ENCODE peak calls at places on chromosomes 11 and 22, in four cellular contexts. T, P, K and H are unnamed samples.

GRCh38 chr22:21657361-21658118 is 8.3 kb upstream of the PPIL2 start:
- DNase-seq in K (peak; percentile 49), P (peak; percentile 79), T (no peak), H (peak; percentile 71)

GRCh38 chr11:35077709-35078695 is 61.0 kb upstream of the CD44 start:
- DNase-seq in P (no peak), K (peak; percentile 63), T (peak; percentile 82), H (no peak)

GRCh38 chr11:116990061-116990473 is 108.2 kb downstream of the SIK3 start:
- DNase-seq in T (peak; percentile 79), P (no peak), K (peak; percentile 90), H (no peak)

GRCh38 chr11:122700676-122701075 is 45.2 kb downstream of the UBASH3B start:
- DNase-seq in T (no peak), P (no peak), K (no peak), H (no peak)

GRCh38 chr11:18005376-18006129 is 7.3 kb downstream of the SERGEF start:
- DNase-seq in T (no peak), P (no peak), K (no peak), H (no peak)

GRCh38 chr11:18106688-18107087 is 806 bp upstream of the SAAL1 start:
- DNase-seq in P (no peak), K (peak; percentile 11), T (no peak), H (no peak)

GRCh38 chr11:106950067-106950491 is 68.2 kb downstream of the GUCY1A2 start:
- DNase-seq in P (no peak), K (no peak), T (no peak), H (no peak)

GRCh38 chr11:102883132-102883531 is 8.3 kb upstream of the MMP12 start:
- DNase-seq in T (no peak), K (no peak), P (no peak), H (no peak)

GRCh38 chr11:9972917-9973504 is 309.1 kb downstream of the SWAP70 start:
- DNase-seq in P (no peak), T (peak; percentile 37), K (peak; percentile 74), H (peak; percentile 37)

GRCh38 chr11:115677190-115677589 is 173.0 kb upstream of the CADM1 start:
- DNase-seq in K (no peak), T (no peak), P (no peak), H (no peak)

GRCh38 chr11:9941991-9942390 is 278.1 kb downstream of the SWAP70 start:
- DNase-seq in K (no peak), P (no peak), T (no peak), H (no peak)

GRCh38 chr11:3989891-3990290 is 104.7 kb upstream of the RRM1 start:
- DNase-seq in P (no peak), T (no peak), K (no peak), H (no peak)

GRCh38 chr11:75406338-75406777 is 7.0 kb downstream of the RPS3 start:
- DNase-seq in T (no peak), P (no peak), K (no peak), H (no peak)

GRCh38 chr11:58963551-58964075 is 24.3 kb downstream of the GLYATL1 start:
- DNase-seq in P (no peak), K (peak; percentile 69), T (peak; percentile 22), H (peak; percentile 19)

GRCh38 chr11:115660072-115660805 is 156.0 kb upstream of the CADM1 start:
- DNase-seq in P (no peak), T (no peak), K (no peak), H (no peak)

GRCh38 chr22:22480940-22481339 is 27.6 kb downstream of the ZNF280B start:
- DNase-seq in P (no peak), K (no peak), T (no peak), H (no peak)

GRCh38 chr11:66745356-66746235 is 16.6 kb upstream of the SPTBN2 start:
- DNase-seq in T (no peak), P (no peak), K (no peak), H (peak; percentile 41)

GRCh38 chr11:75966546-75967287 is 151.7 kb downstream of the UVRAG start:
- DNase-seq in K (peak; percentile 68), T (peak; percentile 20), P (no peak), H (no peak)

GRCh38 chr11:117606807-117607206 is 190.2 kb downstream of the DSCAML1 start:
- DNase-seq in P (no peak), T (no peak), K (no peak), H (no peak)

GRCh38 chr11:130528301-130528651 is 79.8 kb downstream of the ADAMTS15 start:
- DNase-seq in P (no peak), T (no peak), K (no peak), H (no peak)

GRCh38 chr22:41447435-41448188 is 1.0 kb upstream of the TOB2 start:
- DNase-seq in K (peak; percentile 68), T (peak; percentile 48), P (peak; percentile 90), H (peak; percentile 75)

GRCh38 chr11:74011360-74012071 is 2.6 kb upstream of the UCP3 start:
- DNase-seq in P (no peak), T (peak; percentile 73), K (peak; percentile 14), H (no peak)

GRCh38 chr22:42716221-42716620 is 4.4 kb downstream of the A4GALT start:
- DNase-seq in T (no peak), K (no peak), P (no peak), H (no peak)

DNA sequence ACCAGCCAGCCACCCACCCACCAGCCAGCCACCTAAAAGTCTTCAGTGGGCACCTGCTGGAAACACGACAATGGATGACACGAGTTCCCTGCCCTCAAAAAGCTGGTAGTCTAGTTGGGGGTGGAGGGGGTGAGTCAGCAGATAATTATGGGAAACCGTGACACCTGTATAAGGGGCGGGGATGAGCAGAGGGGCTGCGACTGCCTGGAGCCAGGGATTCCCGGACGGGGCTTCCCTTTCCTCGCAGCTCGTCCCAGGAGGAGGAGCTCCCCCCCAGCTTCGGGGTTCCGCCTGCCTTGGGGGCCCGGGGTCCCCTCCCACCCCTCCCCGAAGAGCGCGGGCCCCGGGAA is 2.3 kb upstream of the RTN4RL2 start:
- DNase-seq in P (no peak), K (no peak), T (no peak), H (no peak)
- H3K4me3 ChIP-seq in P (peak overlapping the region; percentile 60), K (no peak overlapping the region), T (no peak overlapping the region), H (peak overlapping the region; percentile 40)

GRCh38 chr11:111976614-111977140 is 39.5 kb downstream of the DIXDC1 start:
- DNase-seq in T (no peak), K (peak; percentile 17), P (no peak), H (peak; percentile 23)
- H3K4me3 ChIP-seq in T (peak overlapping the region; percentile 76), K (peak overlapping the region; percentile 75), P (peak overlapping the region; percentile 89), H (peak overlapping the region; percentile 63)

GRCh38 chr11:119672597-119672996 is 56.4 kb downstream of the NECTIN1 start:
- DNase-seq in T (no peak), K (no peak), P (no peak), H (no peak)
- H3K4me3 ChIP-seq in T (no peak overlapping the region), K (no peak overlapping the region), P (no peak overlapping the region), H (no peak overlapping the region)

GRCh38 chr11:47360341-47360740 is 7.8 kb upstream of the MYBPC3 start:
- DNase-seq in T (no peak), K (no peak), P (no peak), H (no peak)

GRCh38 chr11:47359586-47359985 is 7.1 kb upstream of the MYBPC3 start:
- DNase-seq in P (no peak), T (no peak), K (no peak), H (no peak)

GRCh38 chr11:47359162-47359561 is 6.7 kb upstream of the MYBPC3 start:
- DNase-seq in P (no peak), T (no peak), K (no peak), H (no peak)

GRCh38 chr11:47358731-47359051 is 6.2 kb upstream of the MYBPC3 start:
- DNase-seq in P (no peak), K (no peak), T (no peak), H (no peak)

GRCh38 chr11:47361419-47361818 is 8.9 kb upstream of the MYBPC3 start:
- DNase-seq in T (no peak), P (no peak), K (no peak), H (no peak)
- H3K4me3 ChIP-seq in T (no peak overlapping the region), P (no peak overlapping the region), K (no peak overlapping the region), H (no peak overlapping the region)

DNA sequence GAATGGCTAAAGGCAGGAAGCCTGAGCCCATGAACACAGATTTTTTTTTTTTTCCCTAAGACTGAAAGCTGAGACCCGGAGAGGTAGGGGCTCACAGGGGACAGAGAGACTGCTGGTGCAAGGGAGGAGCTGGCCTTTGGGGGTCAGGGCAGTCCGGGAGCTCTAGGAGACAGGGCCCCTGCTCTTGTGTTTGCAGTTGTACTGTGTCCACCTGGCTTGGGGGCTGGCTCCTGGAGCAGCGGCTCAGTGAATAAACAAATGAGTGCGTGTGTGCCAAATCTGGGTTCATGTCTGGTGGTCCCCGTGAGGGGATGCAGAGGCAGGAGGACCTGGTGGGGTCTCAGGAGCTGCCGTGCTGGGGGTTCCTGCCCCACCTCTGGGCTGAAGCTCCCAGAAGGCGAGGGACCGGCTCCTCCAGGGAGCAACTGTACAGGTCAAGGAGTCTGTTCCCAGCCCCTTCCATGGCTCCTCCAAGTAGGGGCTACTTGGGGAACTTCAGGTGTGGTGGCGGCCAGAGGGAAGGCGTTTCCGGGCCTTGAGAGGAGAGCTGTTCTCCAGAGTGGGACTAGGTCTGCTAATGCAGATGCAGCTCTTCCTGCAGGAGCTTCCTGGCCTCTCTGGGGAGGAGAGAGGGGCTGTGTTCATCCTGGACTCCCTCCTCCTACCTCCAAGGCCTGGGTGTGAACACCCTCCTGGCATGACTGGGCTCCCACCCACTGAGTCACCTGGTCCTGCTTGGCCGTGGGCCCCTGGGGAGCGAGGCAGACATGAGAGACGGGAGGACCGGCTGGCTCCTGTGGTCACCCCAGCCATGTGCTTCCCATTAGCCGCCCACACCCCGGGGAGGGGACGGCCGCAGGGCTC is 57.6 kb downstream of the FBXO7 start:
- DNase-seq in T (peak; percentile 70), K (peak; percentile 77), P (peak; percentile 93), H (no peak)
- H3K4me3 ChIP-seq in T (no peak overlapping the region), K (no peak overlapping the region), P (no peak overlapping the region), H (no peak overlapping the region)

DNA sequence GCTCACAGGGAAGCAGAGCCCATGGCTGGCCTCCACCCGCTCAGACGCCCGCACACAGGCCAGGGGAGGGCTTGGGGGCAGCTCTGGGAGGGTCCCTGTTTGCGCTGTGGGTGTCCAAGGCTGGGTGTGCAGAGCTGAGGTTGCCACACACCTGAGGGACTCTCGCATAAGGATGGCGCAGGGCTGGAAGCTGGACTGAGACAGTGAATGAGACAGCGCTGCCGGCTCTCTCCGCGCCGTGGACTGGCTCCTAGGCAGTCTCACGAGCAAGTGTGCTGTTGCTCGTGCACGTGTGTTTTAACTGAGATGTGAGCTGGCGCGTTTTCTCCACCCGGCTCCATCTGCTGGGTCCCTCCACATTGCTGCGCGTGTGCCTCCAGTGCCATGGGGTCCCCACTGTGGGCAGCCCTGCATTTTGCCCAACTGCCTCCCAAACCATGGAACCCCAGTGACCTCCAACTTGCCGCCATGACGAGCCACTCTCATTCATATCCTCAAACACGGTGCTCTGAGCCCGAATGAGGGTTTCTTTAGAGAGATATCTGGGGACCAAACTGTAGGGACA is 4.2 kb upstream of the BID start:
- DNase-seq in K (no peak), T (no peak), P (peak; percentile 45), H (no peak)
- H3K4me3 ChIP-seq in K (no peak overlapping the region), T (no peak overlapping the region), P (no peak overlapping the region), H (no peak overlapping the region)

GRCh38 chr11:104918113-104918824 is 20.0 kb upstream of the CASP12 start:
- DNase-seq in P (no peak), T (peak; percentile 67), K (peak; percentile 77), H (no peak)
- H3K4me3 ChIP-seq in P (peak overlapping the region; percentile 59), T (peak overlapping the region; percentile 39), K (peak overlapping the region; percentile 15), H (peak overlapping the region; percentile 32)